ENCODE peak calls at places on chromosomes 3 and 15, in four cellular contexts. A, P, I and X are unnamed samples.

GRCh38 chr3:23183731-23184130 is 19.4 kb upstream of the UBE2E2 start:
- DNase-seq in P (no peak), A (no peak), I (no peak), X (no peak)

GRCh38 chr3:117616213-117616612 is 906.6 kb downstream of the TUSC7 start:
- DNase-seq in A (no peak), I (no peak), P (no peak), X (no peak)

GRCh38 chr3:184384342-184384741 is 4.5 kb downstream of the CHRD start:
- DNase-seq in P (no peak), I (no peak), A (no peak), X (no peak)

GRCh38 chr3:183819831-183820230 is 5.5 kb downstream of the MAP6D1 start:
- DNase-seq in P (no peak), I (no peak), A (no peak), X (no peak)

GRCh38 chr3:39255503-39256325 is 24.1 kb downstream of the CX3CR1 start:
- DNase-seq in I (peak), P (no peak), A (peak), X (peak)

GRCh38 chr15:80695099-80695910 is at the start of gene ABHD17C:
- DNase-seq in A (peak), P (peak), I (peak), X (peak)

GRCh38 chr3:100221159-100221558 is 39.6 kb upstream of the TBC1D23 start:
- DNase-seq in I (no peak), A (no peak), P (no peak), X (no peak)

GRCh38 chr3:34078418-34078817 is 280.0 kb downstream of the PDCD6IP start:
- DNase-seq in I (no peak), A (no peak), P (no peak), X (no peak)

GRCh38 chr15:94970831-94971230 is 739.5 kb downstream of the MCTP2 start:
- DNase-seq in A (no peak), I (no peak), P (no peak), X (no peak)

GRCh38 chr15:43318990-43319771 is 11.2 kb downstream of the LCMT2 start:
- DNase-seq in P (no peak), I (no peak), A (no peak), X (no peak)

GRCh38 chr15:88658070-88658965 is 19.5 kb downstream of the ISG20 start:
- DNase-seq in A (no peak), P (no peak), I (no peak), X (no peak)

GRCh38 chr15:42623951-42624350 is 48.5 kb downstream of the STARD9 start:
- DNase-seq in P (no peak), A (no peak), I (no peak), X (no peak)

GRCh38 chr3:184611606-184612304 is 50.2 kb downstream of the EPHB3 start:
- DNase-seq in P (no peak), A (no peak), I (no peak), X (no peak)

GRCh38 chr15:99430881-99431401 is 134.8 kb upstream of the MEF2A start:
- DNase-seq in A (peak), P (peak), I (no peak), X (no peak)

GRCh38 chr15:38625886-38626285 is 61.3 kb upstream of the RASGRP1 start:
- DNase-seq in P (no peak), A (no peak), I (no peak), X (no peak)

GRCh38 chr3:197364410-197365071 is 66.1 kb upstream of the DLG1 start:
- DNase-seq in A (no peak), I (no peak), P (no peak), X (no peak)

GRCh38 chr15:99976811-99977271 is 243.6 kb upstream of the LYSMD4 start:
- DNase-seq in P (no peak), A (no peak), I (no peak), X (no peak)

GRCh38 chr3:18215639-18216038 is 209.5 kb downstream of the SATB1 start:
- DNase-seq in P (no peak), I (no peak), A (no peak), X (no peak)

GRCh38 chr3:117726776-117727175 is 1017.2 kb downstream of the TUSC7 start:
- DNase-seq in A (no peak), P (no peak), I (no peak), X (no peak)

GRCh38 chr15:23035964-23036566 is 3.3 kb downstream of the TUBGCP5 start:
- DNase-seq in I (peak), A (no peak), P (peak), X (peak)

GRCh38 chr3:160455846-160456245 is 6.3 kb upstream of the TRIM59 start:
- DNase-seq in I (no peak), A (no peak), P (no peak), X (no peak)

GRCh38 chr15:83119968-83120581 is 12.6 kb downstream of the TM6SF1 start:
- DNase-seq in P (no peak), I (no peak), A (no peak), X (no peak)

GRCh38 chr3:5227812-5228211 is 40.3 kb downstream of the EDEM1 start:
- DNase-seq in P (no peak), A (no peak), I (no peak), X (no peak)

GRCh38 chr15:90192961-90193786 is 8.0 kb upstream of the SEMA4B start:
- DNase-seq in P (no peak), A (no peak), I (no peak), X (no peak)

GRCh38 chr15:88450125-88450798 is 16.9 kb downstream of the MRPL46 start:
- DNase-seq in P (peak), A (no peak), I (peak), X (peak)

GRCh38 chr15:95284933-95285401 is 1045.5 kb upstream of the NR2F2 start:
- DNase-seq in I (no peak), A (no peak), P (no peak), X (no peak)

GRCh38 chr15:57332326-57332725 is 44.0 kb upstream of the CGNL1 start:
- DNase-seq in A (no peak), I (no peak), P (no peak), X (no peak)

GRCh38 chr3:20064387-20064786 is 24.1 kb downstream of the KAT2B start:
- DNase-seq in P (no peak), A (no peak), I (no peak), X (no peak)

GRCh38 chr3:10703875-10704274 is 112.2 kb upstream of the SLC6A11 start:
- DNase-seq in A (no peak), P (peak), I (no peak), X (no peak)

GRCh38 chr15:47507221-47507985 is 209.9 kb upstream of the SEMA6D start:
- DNase-seq in A (no peak), I (no peak), P (no peak), X (no peak)

GRCh38 chr3:167855306-167855705 is 119.8 kb downstream of the SERPINI1 start:
- DNase-seq in I (no peak), P (no peak), A (no peak), X (no peak)

GRCh38 chr3:181493423-181493822 is 218.3 kb upstream of the SOX2 start:
- DNase-seq in A (no peak), P (no peak), I (no peak), X (no peak)

GRCh38 chr3:170470063-170471006 is 51.7 kb downstream of the CLDN11 start:
- DNase-seq in I (no peak), A (no peak), P (no peak), X (no peak)

GRCh38 chr15:48682949-48683651 is 37.6 kb upstream of the FBN1 start:
- DNase-seq in A (peak), I (no peak), P (no peak), X (no peak)

GRCh38 chr3:34882764-34883163 is 756.6 kb upstream of the ARPP21 start:
- DNase-seq in P (no peak), A (no peak), I (no peak), X (no peak)

GRCh38 chr3:119239421-119239820 is 1.3 kb downstream of the B4GALT4 start:
- DNase-seq in A (no peak), I (peak), P (no peak), X (no peak)

GRCh38 chr3:99534951-99535704 is 103.3 kb upstream of the COL8A1 start:
- DNase-seq in P (no peak), I (no peak), A (peak), X (no peak)

GRCh38 chr3:90136468-90137191 is 1029.2 kb downstream of the EPHA3 start:
- DNase-seq in P (no peak), I (no peak), A (no peak), X (no peak)

GRCh38 chr3:32239638-32240550 is 1.4 kb downstream of the CMTM8 start:
- DNase-seq in I (peak), A (no peak), P (peak), X (peak)

GRCh38 chr15:45635191-45635638 is 386 bp downstream of the SQOR start:
- DNase-seq in P (peak), A (peak), I (peak), X (peak)

DNA sequence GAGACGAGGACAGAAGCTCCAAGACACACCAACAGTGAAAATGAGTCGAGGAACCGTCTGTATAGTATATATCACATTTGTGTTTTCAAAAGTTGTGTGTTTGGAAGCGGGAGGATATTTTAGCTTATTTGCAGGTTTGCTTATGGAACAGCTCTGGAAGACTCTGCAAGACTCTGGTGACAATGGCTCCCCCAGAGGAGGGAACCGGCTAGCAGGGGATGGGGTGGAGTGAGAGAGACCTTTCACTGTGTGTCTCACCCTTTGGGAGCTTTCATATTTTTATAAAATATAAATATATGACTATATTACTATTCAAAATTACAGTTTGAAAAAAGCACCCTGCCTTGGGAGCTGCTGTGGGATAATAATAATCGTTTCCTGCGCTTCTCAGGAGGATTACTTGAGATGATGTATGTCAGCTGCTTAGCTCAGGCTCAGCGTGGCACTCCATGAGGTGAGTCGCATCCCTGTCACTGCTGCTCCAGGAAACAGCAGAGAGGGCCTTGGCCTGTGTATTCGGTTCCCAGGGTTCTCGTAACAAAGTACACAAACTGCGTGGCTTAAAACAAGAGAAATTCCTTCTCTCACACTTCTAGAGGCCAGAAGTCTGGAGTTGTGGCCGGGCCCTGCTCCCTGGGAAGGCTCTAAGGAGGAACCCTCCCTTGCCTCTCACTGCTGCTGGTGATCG is 183.9 kb downstream of the FAM43A start:
- DNase-seq in A (no peak), P (no peak), I (no peak), X (no peak)
- TF ChIP-seq CTCF in A (no peak), P (no peak), I (no peak), X (no peak)

GRCh38 chr3:58532794-58533220 is 4.2 kb downstream of the ACOX2 start:
- DNase-seq in P (peak), I (peak), A (peak), X (peak)

GRCh38 chr3:58530354-58530865 is 6.6 kb downstream of the ACOX2 start:
- DNase-seq in A (no peak), P (no peak), I (no peak), X (peak)

GRCh38 chr3:58531555-58531954 is 5.4 kb downstream of the ACOX2 start:
- DNase-seq in I (no peak), P (no peak), A (no peak), X (no peak)

GRCh38 chr3:58529516-58530353 is 7.3 kb downstream of the ACOX2 start:
- DNase-seq in P (peak), A (no peak), I (no peak), X (peak)

DNA sequence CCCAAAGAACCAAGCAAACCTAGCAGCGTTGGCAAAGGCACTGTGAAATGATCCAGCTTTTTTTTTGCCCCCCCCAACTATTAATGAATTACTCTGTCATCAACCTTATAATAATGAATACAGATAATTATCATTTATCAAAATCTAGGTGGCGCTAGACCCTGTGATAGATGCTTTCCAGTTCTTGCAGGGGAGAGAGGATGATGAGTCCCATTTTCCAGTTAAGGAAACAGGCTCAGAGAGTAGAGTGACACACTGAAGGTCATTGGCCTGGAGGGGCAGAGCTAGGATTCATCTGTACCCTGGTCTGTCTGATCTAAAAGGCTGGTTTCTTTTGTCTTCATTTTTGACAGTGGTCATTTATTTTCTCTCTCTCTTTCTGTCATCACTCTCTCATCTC is 5.0 kb downstream of the ACOX2 start:
- DNase-seq in I (no peak), P (no peak), A (no peak), X (peak)
- TF ChIP-seq CTCF in I (no peak), P (no peak), A (no peak), X (no peak)

DNA sequence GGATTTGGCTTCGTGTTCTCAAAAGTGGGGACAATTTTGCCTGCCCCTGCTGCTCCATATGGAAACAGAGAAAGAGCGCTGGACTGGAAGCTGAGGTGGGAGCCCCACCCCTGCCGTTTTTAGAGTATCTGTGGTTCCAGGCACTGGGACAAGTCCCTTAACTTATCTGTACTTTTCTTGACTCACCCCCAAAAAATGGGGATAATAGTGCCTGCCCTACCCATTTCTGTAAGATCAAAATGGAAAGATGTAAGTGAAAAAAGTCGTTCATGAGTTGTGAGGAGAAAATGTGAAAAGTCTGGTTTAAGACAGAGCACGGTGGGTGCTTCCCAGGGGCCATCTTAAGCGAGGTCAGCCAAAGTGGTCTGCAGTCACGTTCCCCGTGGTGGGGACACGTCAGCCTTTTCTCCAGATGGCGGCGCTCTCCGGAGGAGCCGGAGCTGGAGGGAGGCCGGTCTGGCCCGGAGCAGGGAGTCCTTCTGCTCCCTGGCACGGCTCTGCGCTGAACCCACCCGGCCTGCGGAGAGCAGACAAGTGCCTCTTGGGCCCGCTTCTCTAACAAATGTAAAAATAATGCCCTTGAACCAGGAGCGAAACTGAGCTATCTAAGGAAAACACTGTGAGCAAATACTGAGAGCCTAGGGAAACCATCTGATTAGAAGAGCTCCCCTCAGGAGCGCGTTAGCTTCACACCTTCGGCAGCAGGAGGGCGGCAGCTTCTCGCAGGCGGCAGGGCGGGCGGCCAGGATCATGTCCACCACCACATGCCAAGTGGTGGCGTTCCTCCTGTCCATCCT is at the start of gene CLDN18:
- DNase-seq in A (peak), I (no peak), P (no peak), X (no peak)
- TF ChIP-seq CTCF in A (peak), I (no peak), P (no peak), X (no peak)

DNA sequence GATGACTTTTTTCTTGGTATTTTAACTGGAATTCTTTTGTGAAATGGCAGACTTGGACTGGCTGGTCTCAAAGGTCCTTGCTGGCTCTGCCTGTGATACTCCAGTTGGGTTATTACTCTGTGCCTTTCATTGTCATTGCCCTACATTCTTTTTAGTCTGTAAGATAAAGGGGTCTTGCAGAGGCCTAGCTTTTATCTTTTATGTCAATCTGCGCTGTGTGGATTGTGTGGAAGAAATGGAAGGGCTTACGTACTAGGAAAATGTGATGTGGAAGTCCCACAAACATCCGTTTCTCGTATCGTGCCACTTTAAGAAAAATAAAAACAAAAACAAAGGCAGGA is 8.7 kb upstream of the TMEM212 start:
- DNase-seq in A (no peak), P (no peak), I (no peak), X (no peak)
- TF ChIP-seq CTCF in A (no peak), P (no peak), I (no peak), X (no peak)

GRCh38 chr15:58854598-58854997 is 78.9 kb downstream of the SLTM start:
- DNase-seq in I (no peak), A (no peak), P (no peak), X (no peak)

GRCh38 chr15:58856090-58856489 is 77.4 kb downstream of the SLTM start:
- DNase-seq in I (no peak), P (no peak), A (no peak), X (no peak)

GRCh38 chr15:58852347-58852746 is 81.1 kb downstream of the SLTM start:
- DNase-seq in P (no peak), A (no peak), I (no peak), X (no peak)
- TF ChIP-seq CTCF in P (no peak), A (no peak), I (no peak), X (no peak)

GRCh38 chr15:74123131-74123429 is 7.3 kb upstream of the ISLR2 start:
- DNase-seq in P (no peak), A (no peak), I (no peak), X (no peak)
- TF ChIP-seq CTCF in P (no peak), A (no peak), I (peak), X (no peak)

DNA sequence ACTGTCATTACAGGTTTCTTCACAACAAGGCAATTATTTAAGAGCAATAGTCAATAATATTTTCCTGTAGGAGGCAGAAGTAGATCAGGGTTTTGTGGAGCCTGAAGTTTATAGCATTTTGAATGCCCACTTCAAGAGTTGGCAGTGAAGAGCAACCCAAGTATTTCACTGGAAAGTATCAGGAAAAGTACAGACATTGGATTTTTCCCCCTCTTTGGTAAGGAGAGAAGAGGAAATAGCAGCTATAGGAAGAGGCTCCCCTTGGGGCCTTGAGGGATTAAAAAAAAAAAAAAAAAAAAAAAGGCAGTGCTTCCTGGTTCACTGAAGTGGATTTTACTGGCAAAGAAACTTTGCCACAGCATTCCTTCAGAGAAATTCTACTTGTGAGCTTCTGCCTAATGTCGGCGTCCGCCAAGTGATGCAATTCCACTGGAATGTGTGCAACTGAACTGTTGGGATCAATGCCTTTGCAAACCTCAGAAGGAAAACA is 5.7 kb upstream of the CNTN6 start:
- DNase-seq in A (peak), I (no peak), P (peak), X (no peak)
- TF ChIP-seq CTCF in A (peak), I (no peak), P (no peak), X (no peak)

DNA sequence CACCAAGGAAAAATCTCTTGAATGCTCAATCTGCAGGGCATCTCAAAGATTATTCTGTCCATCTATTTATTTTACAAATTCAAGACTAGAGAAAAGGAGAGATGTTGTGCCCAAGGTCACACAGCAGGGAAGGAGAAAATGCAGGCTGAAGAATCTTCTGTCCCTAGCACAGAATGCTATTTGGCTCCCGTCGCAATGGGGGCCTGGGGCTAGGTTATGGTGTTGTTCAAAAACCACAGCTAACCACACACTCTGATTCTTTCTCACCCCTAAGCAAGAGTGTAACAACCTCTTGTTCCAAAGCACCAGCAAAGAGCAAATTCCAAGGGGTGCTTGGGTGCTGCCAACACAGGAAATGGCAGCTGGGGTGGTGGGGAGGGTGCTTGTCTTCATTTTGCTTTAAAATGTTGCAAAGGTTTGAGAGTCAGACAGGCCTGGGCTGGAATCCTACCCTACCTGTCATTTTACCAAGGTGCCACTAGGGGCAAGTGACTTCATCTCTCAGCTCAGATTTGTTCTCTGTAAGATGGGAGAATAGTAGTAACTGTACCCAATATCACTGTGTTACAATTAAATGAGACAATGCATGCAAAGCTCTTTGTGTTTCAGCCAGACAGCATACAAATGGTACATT is 112.5 kb downstream of the ADAMTS9 start:
- DNase-seq in A (no peak), I (peak), P (no peak), X (peak)
- TF ChIP-seq CTCF in A (peak), I (peak), P (peak), X (peak)